ENCODE peak calls at places on chromosomes 1 and 21, in ten cellular contexts. Y, R, L, M, X, Q, I, G, A and O are unnamed samples.

GRCh38 chr1:77018386-77019156 is 151.3 kb downstream of the ST6GALNAC5 start:
- DNase-seq in Q (no peak), G (no peak), M (no peak), I (no peak), A (no peak), R (no peak), Y (no peak), X (no peak), L (no peak), O (no peak)

GRCh38 chr1:161227196-161227871 is 1.5 kb downstream of the TOMM40L start:
- DNase-seq in G (peak), Y (peak), X (peak), L (peak), Q (peak), R (peak), I (peak), M (peak), A (no peak), O (peak)

GRCh38 chr1:5992814-5993552 is 758 bp upstream of the NPHP4 start:
- DNase-seq in X (no peak), I (peak), Y (peak), Q (no peak), G (no peak), A (no peak), L (no peak), R (no peak), M (peak), O (peak)

GRCh38 chr1:239997515-239998311 is 94.0 kb upstream of the FMN2 start:
- DNase-seq in Y (no peak), M (no peak), Q (no peak), X (no peak), A (no peak), L (no peak), I (no peak), R (peak), G (no peak), O (peak)

GRCh38 chr1:1236945-1237873 is 5.2 kb downstream of the B3GALT6 start:
- DNase-seq in A (no peak), M (no peak), R (no peak), L (no peak), G (no peak), I (no peak), X (no peak), Y (peak), Q (no peak), O (no peak)

GRCh38 chr1:46288485-46289133 is 14.8 kb downstream of the LRRC41 start:
- DNase-seq in L (no peak), I (no peak), A (peak), X (peak), M (no peak), Y (no peak), R (no peak), Q (peak), G (no peak), O (no peak)

GRCh38 chr1:208951908-208952307 is 631.6 kb upstream of the CAMK1G start:
- DNase-seq in G (no peak), R (no peak), X (no peak), L (no peak), M (no peak), Q (no peak), I (no peak), A (no peak), Y (no peak), O (no peak)

GRCh38 chr1:171379846-171380245 is 65.9 kb downstream of the FMO4 start:
- DNase-seq in Q (no peak), M (no peak), L (no peak), A (no peak), R (no peak), I (no peak), G (no peak), Y (no peak), X (no peak), O (no peak)

GRCh38 chr1:154635162-154635561 is 27.2 kb upstream of the ADAR start:
- DNase-seq in L (no peak), X (no peak), Y (no peak), I (no peak), M (no peak), A (no peak), Q (no peak), R (no peak), G (no peak), O (no peak)

GRCh38 chr1:162710349-162710748 is 78.1 kb downstream of the DDR2 start:
- DNase-seq in L (no peak), I (no peak), G (no peak), R (no peak), A (no peak), X (peak), Q (peak), M (no peak), Y (no peak), O (no peak)

GRCh38 chr1:27951396-27951795 is 8.4 kb upstream of the XKR8 start:
- DNase-seq in L (no peak), Y (no peak), G (no peak), I (no peak), A (no peak), X (no peak), M (no peak), Q (no peak), R (no peak), O (no peak)

GRCh38 chr21:33899199-33899598 is 16.4 kb downstream of the ATP5PO start:
- DNase-seq in L (no peak), A (no peak), X (peak), M (no peak), Q (peak), I (no peak), Y (no peak), R (no peak), G (no peak), O (no peak)

GRCh38 chr1:6082430-6082971 is 36.8 kb downstream of the KCNAB2 start:
- DNase-seq in G (no peak), R (no peak), Q (peak), Y (peak), L (peak), I (no peak), X (peak), A (no peak), M (no peak), O (peak)

GRCh38 chr1:151720974-151721787 is at the start of gene RIIAD1:
- DNase-seq in M (peak), L (no peak), X (no peak), I (peak), R (peak), Y (peak), A (no peak), G (peak), Q (peak), O (peak)

GRCh38 chr1:156927215-156928042 is 7.0 kb downstream of the LRRC71 start:
- DNase-seq in G (peak), I (peak), A (no peak), Y (peak), X (peak), M (peak), Q (peak), R (peak), L (peak), O (peak)

GRCh38 chr21:41360072-41360821 is 1.6 kb upstream of the MX2 start:
- DNase-seq in R (no peak), X (peak), L (no peak), Y (no peak), M (peak), G (no peak), Q (peak), A (peak), I (no peak), O (peak)